ENCODE peak calls at places on chromosomes 1 and 21, in ten cellular contexts. A is suprapubic skin; J is adrenal gland; L is cardiac muscle cell; K is dorsolateral prefrontal cortex; C is CD8-positive, alpha-beta T cell; R is colonic mucosa; B is ovary; E is left lung; N is lower lobe of right lung. I is an unnamed sample. For H3K27me3, the result is how much of the 10 kb centered on the place peaks cover.

GRCh38 chr21:37266515-37267221 is 466 bp downstream of the VPS26C start:
- DNase-seq in R (no peak), N (peak), A (peak), C (no peak), B (no peak), K (no peak), J (no peak), L (peak), E (peak), I (peak)

GRCh38 chr21:29571949-29572348 is 273.2 kb downstream of the BACH1 start:
- DNase-seq in N (no peak), B (no peak), L (no peak), K (no peak), J (no peak), E (no peak), C (no peak), A (no peak), R (no peak), I (no peak)

GRCh38 chr1:159282118-159282517 is 20.0 kb upstream of the FCER1A start:
- DNase-seq in K (no peak), E (no peak), B (no peak), A (no peak), L (no peak), J (no peak), N (no peak), C (no peak), R (no peak), I (no peak)

GRCh38 chr1:31422505-31423319 is 9.7 kb downstream of the SERINC2 start:
- DNase-seq in B (peak), K (peak), L (peak), R (peak), J (peak), A (peak), C (peak), N (peak), E (no peak), I (peak)

GRCh38 chr1:43786975-43787374 is 79.6 kb downstream of the ST3GAL3 start:
- DNase-seq in R (peak), B (no peak), C (no peak), K (no peak), J (no peak), N (no peak), L (peak), A (no peak), E (no peak), I (no peak)

GRCh38 chr1:203390298-203390697 is 39.4 kb upstream of the FMOD start:
- DNase-seq in N (no peak), J (no peak), C (no peak), R (no peak), K (no peak), A (no peak), L (no peak), E (no peak), B (no peak), I (no peak)

GRCh38 chr1:27348861-27349783 is 7.3 kb downstream of the SYTL1 start:
- DNase-seq in B (no peak), R (peak), N (peak), A (peak), C (peak), J (no peak), E (peak), L (peak), K (no peak), I (no peak)

GRCh38 chr1:196464545-196464944 is 143.7 kb downstream of the KCNT2 start:
- DNase-seq in E (no peak), R (no peak), K (no peak), C (no peak), J (no peak), L (no peak), B (no peak), N (no peak), A (no peak), I (no peak)

GRCh38 chr1:32892368-32893197 is 6.3 kb downstream of the HPCA start:
- DNase-seq in N (no peak), B (no peak), J (no peak), E (peak), R (peak), A (no peak), K (peak), C (peak), L (peak), I (no peak)

GRCh38 chr1:167263784-167264464 is 43.2 kb downstream of the POU2F1 start:
- DNase-seq in A (no peak), L (no peak), N (no peak), R (no peak), K (no peak), E (no peak), B (no peak), C (no peak), J (no peak), I (no peak)

GRCh38 chr1:166570954-166571353 is 268.3 kb upstream of the POGK start:
- DNase-seq in R (no peak), E (no peak), K (no peak), C (no peak), N (no peak), L (no peak), A (no peak), B (no peak), J (no peak), I (no peak)

GRCh38 chr1:236575523-236575922 is 28.8 kb downstream of the HEATR1 start:
- DNase-seq in C (no peak), N (no peak), B (no peak), K (no peak), L (no peak), A (no peak), E (no peak), J (no peak), R (no peak), I (no peak)

GRCh38 chr1:110604586-110605148 is 1.5 kb downstream of the KCNA2 start:
- DNase-seq in A (no peak), C (no peak), N (no peak), K (no peak), E (no peak), J (no peak), L (no peak), B (no peak), R (no peak), I (no peak)
- H3K27me3 ChIP-seq in A (half or more), C (under half), N (half or more), K (under half), E (under half), J (under half), L (half or more), B (under half), R (under half), I (under half)

DNA sequence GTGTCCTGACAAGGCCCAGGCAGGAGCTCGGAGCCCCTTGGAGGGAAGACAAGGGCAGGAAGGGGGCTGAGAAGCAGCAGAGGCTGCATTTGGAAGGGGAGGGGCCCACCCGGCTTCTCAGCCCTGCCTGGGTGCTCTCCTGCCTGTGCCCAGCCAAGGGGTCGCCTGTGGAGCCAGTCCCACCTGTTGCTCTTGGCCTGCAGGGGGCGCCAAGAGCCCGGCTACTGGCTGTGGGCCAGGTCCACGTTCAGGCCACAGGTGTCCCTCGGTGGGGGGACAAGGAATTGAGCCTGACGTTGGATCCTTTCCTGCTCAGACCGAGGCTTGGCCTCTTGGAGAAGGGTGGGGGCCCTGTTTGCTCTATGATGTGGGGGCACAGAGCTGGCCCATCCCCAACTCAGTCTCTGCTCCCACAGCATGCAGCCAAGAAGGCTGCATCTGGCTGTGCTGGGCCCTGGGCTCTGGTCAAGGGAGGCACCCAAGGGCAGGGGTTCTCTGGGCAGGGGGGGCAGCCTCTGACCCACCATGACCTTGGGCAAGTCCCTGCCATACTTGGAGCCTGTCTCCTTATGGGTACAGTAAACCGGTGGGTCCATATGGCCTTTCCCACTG is 10.9 kb downstream of the WNT4 start:
- DNase-seq in B (no peak), N (peak), R (peak), K (no peak), L (peak), C (peak), E (peak), A (no peak), J (no peak), I (no peak)
- TF ChIP-seq CTCF in B (peak), N (peak), R (peak), K (peak), L (peak), C (peak), E (peak), A (peak), J (peak), I (peak)

GRCh38 chr1:39628807-39629347 is 10.6 kb downstream of the HEYL start:
- DNase-seq in J (no peak), L (no peak), C (no peak), B (no peak), E (no peak), R (no peak), K (no peak), A (no peak), N (no peak), I (no peak)
- H3K27me3 ChIP-seq in J (under half), L (under half), C (under half), B (under half), E (under half), R (under half), K (under half), A (under half), N (under half), I (under half)

GRCh38 chr1:54519709-54520108 is 28.3 kb upstream of the ACOT11 start:
- DNase-seq in N (no peak), R (no peak), E (no peak), B (no peak), J (no peak), C (no peak), L (no peak), A (no peak), K (no peak), I (no peak)
- TF ChIP-seq CTCF in N (no peak), R (peak), E (no peak), B (no peak), J (no peak), C (no peak), L (no peak), A (no peak), K (no peak), I (no peak)

GRCh38 chr1:50123071-50123470 is 14.4 kb downstream of the ELAVL4 start:
- DNase-seq in L (no peak), B (no peak), A (no peak), K (no peak), N (no peak), R (no peak), C (no peak), E (no peak), J (no peak), I (no peak)

GRCh38 chr1:50129201-50129600 is 20.5 kb downstream of the ELAVL4 start:
- DNase-seq in E (no peak), C (no peak), A (no peak), R (no peak), K (no peak), B (no peak), L (no peak), N (no peak), J (no peak), I (no peak)

GRCh38 chr1:50132495-50132894 is 23.8 kb downstream of the ELAVL4 start:
- DNase-seq in K (no peak), J (no peak), B (no peak), L (no peak), C (no peak), E (no peak), R (no peak), A (no peak), N (no peak), I (no peak)

DNA sequence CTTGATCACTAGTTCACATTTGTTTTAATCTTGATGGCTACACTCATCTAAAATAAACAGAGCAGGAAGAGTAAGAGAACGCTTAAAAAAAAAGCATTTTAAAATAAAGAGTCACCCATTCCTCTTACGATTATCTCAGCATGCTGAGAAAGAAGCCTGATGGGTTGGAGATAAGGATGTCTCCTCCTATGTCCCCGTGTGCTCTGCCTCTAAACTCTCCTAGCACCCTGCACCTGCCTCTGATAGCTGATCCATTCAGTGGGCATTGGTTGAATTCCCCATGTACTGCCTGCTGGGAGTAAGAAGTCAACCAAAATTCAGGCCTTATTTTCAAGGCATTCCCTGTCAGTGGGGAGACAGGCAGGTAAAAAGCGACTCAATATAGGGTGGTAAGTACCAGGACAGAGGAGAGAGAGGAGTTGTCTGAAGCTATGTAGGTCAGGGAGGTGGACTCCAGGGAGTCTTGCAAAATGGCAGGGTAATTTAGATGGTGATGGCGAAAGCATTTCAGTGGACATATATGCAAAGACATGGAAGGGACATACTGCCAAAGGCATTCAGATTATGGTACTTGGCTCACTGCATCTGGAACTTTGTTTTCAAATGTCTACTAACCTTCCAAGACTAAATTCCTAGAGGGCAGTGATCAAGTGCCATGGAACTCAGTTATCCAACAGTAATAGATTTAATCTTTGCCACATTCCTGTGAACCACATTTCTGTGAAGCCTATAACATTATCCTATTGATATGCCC is 18.4 kb downstream of the ELAVL4 start:
- DNase-seq in E (no peak), B (no peak), L (no peak), C (no peak), J (no peak), A (no peak), R (no peak), N (no peak), K (no peak), I (no peak)
- H3K27me3 ChIP-seq in E (under half), B (under half), L (under half), C (under half), J (under half), A (under half), R (under half), N (under half), K (under half), I (under half)

GRCh38 chr1:100882622-100883186 is 11.9 kb downstream of the EXTL2 start:
- DNase-seq in B (no peak), E (no peak), C (no peak), K (no peak), R (no peak), A (no peak), J (peak), N (peak), L (no peak), I (no peak)

GRCh38 chr1:100879422-100879821 is 15.2 kb downstream of the EXTL2 start:
- DNase-seq in N (no peak), C (no peak), E (no peak), A (no peak), J (no peak), K (no peak), B (no peak), R (no peak), L (no peak), I (no peak)

GRCh38 chr1:100881687-100882086 is 13.0 kb downstream of the EXTL2 start:
- DNase-seq in E (no peak), K (no peak), B (no peak), C (no peak), N (no peak), A (no peak), J (no peak), L (no peak), R (no peak), I (no peak)

DNA sequence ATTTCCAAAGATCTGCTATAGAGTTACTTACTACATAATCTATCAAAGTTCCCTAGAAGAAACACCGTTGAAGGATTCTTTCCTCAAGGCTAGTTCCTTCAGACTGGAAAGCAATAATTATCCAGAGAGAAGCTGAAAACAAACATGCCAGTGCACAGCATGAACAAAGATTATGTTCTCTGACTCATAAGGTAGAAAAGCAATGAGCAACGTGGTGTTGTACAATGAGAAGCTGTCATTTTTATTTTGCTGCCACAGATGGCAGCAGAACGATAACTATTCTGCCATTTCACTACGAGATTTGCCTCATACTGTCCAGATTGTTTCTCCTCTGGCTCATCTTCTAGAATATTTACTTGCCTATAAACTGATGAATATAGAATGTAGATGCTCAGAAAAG is 10.7 kb downstream of the EXTL2 start:
- DNase-seq in K (no peak), B (no peak), J (no peak), C (no peak), N (no peak), A (no peak), L (no peak), R (no peak), E (no peak), I (no peak)
- TF ChIP-seq CTCF in K (peak), B (no peak), J (no peak), C (no peak), N (no peak), A (no peak), L (no peak), R (no peak), E (no peak), I (no peak)

DNA sequence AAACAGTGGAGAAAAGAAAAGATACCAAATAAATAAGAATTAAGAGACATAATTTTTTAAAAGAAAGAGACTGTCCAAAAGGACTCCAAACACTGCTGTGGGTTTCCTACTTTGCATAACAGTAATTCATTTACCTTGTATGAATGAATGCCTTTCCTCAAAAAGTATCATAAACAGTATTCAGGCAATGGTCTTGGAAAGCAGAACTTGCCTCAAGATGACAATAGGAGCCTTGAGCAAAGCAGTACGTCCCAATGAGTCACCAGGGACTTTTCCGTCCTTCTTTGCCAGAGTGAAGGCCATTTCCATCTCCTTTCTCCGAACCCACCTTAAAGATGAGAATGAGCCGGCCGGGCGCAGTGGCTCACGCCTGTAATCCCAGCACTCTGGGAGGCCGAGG is 186.4 kb downstream of the ZBTB18 start:
- DNase-seq in K (no peak), E (no peak), B (no peak), N (no peak), A (no peak), R (no peak), L (no peak), J (no peak), C (no peak), I (no peak)
- H3K27me3 ChIP-seq in K (under half), E (under half), B (under half), N (under half), A (under half), R (under half), L (under half), J (under half), C (under half), I (under half)

DNA sequence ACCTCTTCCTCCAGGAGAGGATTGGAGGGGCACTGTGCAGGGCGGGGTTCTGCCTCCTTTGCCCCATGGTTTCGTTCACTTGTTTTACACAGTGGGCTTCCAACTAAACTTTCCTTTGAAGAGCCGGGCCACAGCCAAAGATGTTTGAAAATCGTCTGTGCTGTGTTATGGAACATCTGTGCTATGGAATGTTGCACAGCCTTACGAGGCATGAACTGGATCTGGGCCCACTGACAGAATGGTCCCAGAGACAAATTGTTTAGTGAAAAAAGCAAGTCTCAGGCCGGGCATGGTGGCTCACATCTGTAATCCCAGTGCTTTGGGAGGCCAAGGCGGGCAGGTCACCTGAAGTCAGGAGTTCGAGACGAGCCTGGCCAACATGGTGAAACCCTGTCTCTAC is 12.6 kb upstream of the MEF2D start:
- DNase-seq in L (no peak), K (no peak), E (no peak), C (no peak), J (no peak), R (no peak), A (no peak), B (peak), N (no peak), I (no peak)
- TF ChIP-seq CTCF in L (no peak), K (no peak), E (no peak), C (no peak), J (no peak), R (no peak), A (no peak), B (no peak), N (no peak), I (no peak)

GRCh38 chr1:23169219-23169575 is 541 bp upstream of the LUZP1 start:
- DNase-seq in C (no peak), B (no peak), L (no peak), N (no peak), A (no peak), J (no peak), K (no peak), R (no peak), E (no peak), I (no peak)
- H3K27me3 ChIP-seq in C (under half), B (under half), L (under half), N (under half), A (under half), J (under half), K (under half), R (under half), E (under half), I (under half)

I was measured in tibial artery.